ENCODE peak calls at places on chromosomes 2 and 18, in seven cellular contexts. U is kidney, F is A172, W is GDM1, K is progenitor cell of endocrine pancreas, B is endodermal cell, H is NCI-H2171. C is an unnamed sample.

GRCh38 chr2:218397502-218398436 is 1.9 kb upstream of the CTDSP1 start:
- DNase-seq in U (peak; percentile 94), F (peak; percentile 62), W (peak; percentile 82), K (peak; percentile 46), B (peak; percentile 90), H (peak; percentile 52), C (peak; percentile 26)

GRCh38 chr2:16464641-16465040 is 201.0 kb downstream of the CYRIA start:
- DNase-seq in U (no peak), F (no peak), W (no peak), K (no peak), B (no peak), H (no peak), C (no peak)

GRCh38 chr2:188132385-188132784 is 159.3 kb upstream of the GULP1 start:
- DNase-seq in U (no peak), F (no peak), W (no peak), K (no peak), B (no peak), H (no peak), C (no peak)

GRCh38 chr18:47343291-47343690 is 91.8 kb upstream of the SKOR2 start:
- DNase-seq in U (no peak), F (peak; percentile 33), W (no peak), K (no peak), B (no peak), H (no peak), C (no peak)

GRCh38 chr2:215983581-215984351 is 29.6 kb downstream of the MREG start:
- DNase-seq in U (no peak), F (no peak), W (no peak), K (no peak), B (no peak), H (peak; percentile 35), C (no peak)

GRCh38 chr2:85577386-85578242 is at the start of gene VAMP8:
- DNase-seq in U (peak; percentile 92), F (no peak), W (peak; percentile 59), K (no peak), B (peak; percentile 95), H (no peak), C (no peak)

GRCh38 chr18:69469444-69469919 is 68.8 kb downstream of the DOK6 start:
- DNase-seq in U (peak; percentile 64), F (peak; percentile 44), W (no peak), K (no peak), B (peak; percentile 84), H (peak; percentile 59), C (no peak)

GRCh38 chr2:73611867-73612266 is 30.4 kb downstream of the NAT8 start:
- DNase-seq in U (no peak), F (no peak), W (no peak), K (no peak), B (no peak), H (no peak), C (no peak)

GRCh38 chr2:24304098-24304497 is 56.2 kb downstream of the ITSN2 start:
- DNase-seq in U (peak; percentile 76), F (no peak), W (no peak), K (no peak), B (no peak), H (no peak), C (no peak)

GRCh38 chr18:73509460-73509859 is 638.2 kb downstream of the FBXO15 start:
- DNase-seq in U (no peak), F (no peak), W (no peak), K (no peak), B (no peak), H (no peak), C (no peak)

GRCh38 chr2:98769784-98770183 is 38.9 kb upstream of the MGAT4A start:
- DNase-seq in U (no peak), F (no peak), W (no peak), K (no peak), B (no peak), H (peak; percentile 36), C (no peak)

GRCh38 chr2:100197643-100198153 is 55.3 kb upstream of the AFF3 start:
- DNase-seq in U (peak; percentile 96), F (peak; percentile 51), W (no peak), K (no peak), B (peak; percentile 81), H (no peak), C (no peak)

GRCh38 chr2:14778015-14778414 is 145.5 kb downstream of the LRATD1 start:
- DNase-seq in U (no peak), F (peak; percentile 46), W (no peak), K (no peak), B (no peak), H (no peak), C (no peak)

GRCh38 chr18:59787998-59788875 is 91.0 kb upstream of the CCBE1 start:
- DNase-seq in U (no peak), F (peak; percentile 73), W (no peak), K (no peak), B (peak; percentile 66), H (no peak), C (peak; percentile 32)

GRCh38 chr18:39414009-39414700 is 1848.6 kb upstream of the CELF4 start:
- DNase-seq in U (no peak), F (peak; percentile 90), W (no peak), K (no peak), B (no peak), H (no peak), C (peak; percentile 3)

GRCh38 chr2:218567797-218568189 is 358 bp downstream of the USP37 start:
- DNase-seq in U (no peak), F (no peak), W (no peak), K (no peak), B (no peak), H (no peak), C (no peak)

GRCh38 chr2:26541401-26542193 is 63.7 kb upstream of the OTOF start:
- DNase-seq in U (no peak), F (no peak), W (no peak), K (no peak), B (peak; percentile 6), H (no peak), C (no peak)

GRCh38 chr2:65604246-65604645 is 171.8 kb upstream of the SPRED2 start:
- DNase-seq in U (no peak), F (peak; percentile 35), W (no peak), K (no peak), B (peak; percentile 35), H (no peak), C (no peak)

GRCh38 chr2:222568866-222569265 is 87.0 kb downstream of the FARSB start:
- DNase-seq in U (no peak), F (peak; percentile 52), W (no peak), K (no peak), B (no peak), H (peak; percentile 64), C (no peak)

GRCh38 chr2:143581989-143582719 is 452.9 kb downstream of the ARHGAP15 start:
- DNase-seq in U (no peak), F (peak; percentile 20), W (no peak), K (no peak), B (no peak), H (no peak), C (peak; percentile 9)

GRCh38 chr18:9753863-9754262 is 45.8 kb downstream of the RAB31 start:
- DNase-seq in U (no peak), F (peak; percentile 27), W (no peak), K (no peak), B (peak; percentile 9), H (no peak), C (no peak)

GRCh38 chr18:11955299-11956029 is 25.8 kb upstream of the IMPA2 start:
- DNase-seq in U (no peak), F (peak; percentile 71), W (peak; percentile 47), K (no peak), B (peak; percentile 79), H (peak; percentile 12), C (no peak)

GRCh38 chr2:191565647-191566198 is 112.2 kb upstream of the NABP1 start:
- DNase-seq in U (no peak), F (no peak), W (peak; percentile 40), K (no peak), B (no peak), H (no peak), C (no peak)

GRCh38 chr2:98561902-98562695 is 46.2 kb downstream of the COA5 start:
- DNase-seq in U (no peak), F (no peak), W (no peak), K (no peak), B (no peak), H (no peak), C (no peak)

GRCh38 chr18:54127759-54128378 is 96.6 kb downstream of the MBD2 start:
- DNase-seq in U (no peak), F (peak; percentile 29), W (peak; percentile 2), K (no peak), B (peak; percentile 85), H (peak; percentile 17), C (peak; percentile 20)

GRCh38 chr18:31504455-31505147 is 6.6 kb downstream of the DSG2 start:
- DNase-seq in U (no peak), F (no peak), W (no peak), K (no peak), B (no peak), H (no peak), C (no peak)

GRCh38 chr2:224579411-224579810 is 5.8 kb downstream of the CUL3 start:
- DNase-seq in U (no peak), F (no peak), W (no peak), K (no peak), B (no peak), H (no peak), C (no peak)

GRCh38 chr2:188319845-188320244 is 28.2 kb downstream of the GULP1 start:
- DNase-seq in U (no peak), F (no peak), W (no peak), K (no peak), B (no peak), H (no peak), C (no peak)

C was measured in HTR-8/SVneo.